ENCODE peak calls at places on chromosomes 16 and 17, in five cellular contexts. F, A, I, G and Y are unnamed samples.

GRCh38 chr17:71071837-71072236 is 902.5 kb downstream of the KCNJ2 start:
- DNase-seq in I (peak; percentile 95), G (no peak), F (peak; percentile 74), A (no peak), Y (peak; percentile 39)

GRCh38 chr16:2040031-2040430 is 7.6 kb downstream of the NTHL1 start:
- DNase-seq in G (no peak), A (no peak), F (no peak), I (no peak), Y (peak; percentile 26)

GRCh38 chr17:652310-652709 is 62.3 kb downstream of the VPS53 start:
- DNase-seq in G (peak; percentile 80), A (no peak), F (no peak), I (no peak), Y (no peak)

GRCh38 chr16:28188085-28188916 is 23.5 kb downstream of the XPO6 start:
- DNase-seq in I (no peak), G (no peak), A (no peak), F (no peak), Y (no peak)

GRCh38 chr17:8785547-8786412 is 13.4 kb downstream of the MFSD6L start:
- DNase-seq in G (peak; percentile 74), F (no peak), I (peak; percentile 69), A (peak; percentile 70), Y (peak; percentile 87)

GRCh38 chr17:2412561-2413021 is 11.7 kb upstream of the MNT start:
- DNase-seq in F (no peak), G (no peak), A (no peak), I (no peak), Y (peak; percentile 56)

GRCh38 chr17:48642059-48642842 is 16.1 kb upstream of the HOXB9 start:
- DNase-seq in A (no peak), G (no peak), F (no peak), I (no peak), Y (no peak)

GRCh38 chr17:8922451-8922850 is 43.1 kb downstream of the PIK3R5 start:
- DNase-seq in G (no peak), F (peak; percentile 67), I (peak; percentile 81), A (no peak), Y (peak; percentile 86)

GRCh38 chr17:49985310-49985990 is 9.6 kb downstream of the DLX3 start:
- DNase-seq in F (no peak), G (no peak), I (no peak), A (no peak), Y (no peak)

GRCh38 chr17:19002805-19003542 is 1.6 kb downstream of the FAM83G start:
- DNase-seq in F (no peak), G (no peak), A (peak; percentile 26), I (peak; percentile 71), Y (peak; percentile 23)
- H3K4me3 ChIP-seq in F (peak overlapping the region; percentile 63), G (peak overlapping the region; percentile 19), A (peak overlapping the region; percentile 55), I (peak overlapping the region; percentile 65), Y (peak overlapping the region; percentile 81)

GRCh38 chr17:79010304-79010646 is 711 bp upstream of the CANT1 start:
- DNase-seq in I (no peak), G (no peak), F (no peak), A (no peak), Y (no peak)
- H3K4me3 ChIP-seq in I (peak overlapping the region; percentile 56), G (no peak overlapping the region), F (peak overlapping the region; percentile 99), A (peak overlapping the region; percentile 91), Y (peak overlapping the region; percentile 99)

DNA sequence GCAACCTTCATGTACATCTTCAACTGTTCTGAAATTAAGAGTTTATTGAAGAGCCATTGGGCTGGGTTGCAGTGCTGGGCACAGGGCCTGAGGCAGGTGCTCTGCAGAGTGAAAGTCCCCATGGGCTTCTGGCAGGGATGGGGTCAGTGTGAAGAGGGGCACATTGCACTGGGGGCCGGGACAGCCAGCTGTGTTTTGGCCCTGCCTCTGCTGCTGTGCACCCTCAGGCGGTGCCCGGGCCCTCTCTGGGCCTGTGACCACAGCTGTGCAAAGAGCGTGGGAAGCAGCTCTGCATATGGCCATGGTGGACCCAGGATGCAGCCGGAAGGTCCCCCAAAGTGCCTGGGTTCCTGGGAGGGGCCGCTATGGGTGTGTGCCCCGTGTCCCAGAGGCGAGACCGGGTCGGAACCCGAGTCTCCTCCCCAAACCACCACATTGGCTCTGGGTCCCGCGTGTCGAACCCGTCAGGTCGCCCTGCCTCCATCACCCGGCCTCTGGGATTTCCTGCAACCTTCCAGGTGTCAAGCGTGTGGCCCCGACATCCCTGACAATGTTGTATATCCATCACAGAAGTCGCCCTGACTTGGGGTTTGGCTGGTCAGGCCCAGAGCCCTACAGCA is 38.2 kb upstream of the ZNF469 start:
- DNase-seq in G (no peak), I (no peak), F (no peak), A (no peak), Y (no peak)
- H3K4me3 ChIP-seq in G (no peak overlapping the region), I (no peak overlapping the region), F (no peak overlapping the region), A (no peak overlapping the region), Y (no peak overlapping the region)

GRCh38 chr17:44766409-44767038 is 7.7 kb downstream of the ADAM11 start:
- DNase-seq in I (no peak), G (no peak), F (no peak), A (no peak), Y (no peak)
- H3K4me3 ChIP-seq in I (no peak overlapping the region), G (no peak overlapping the region), F (no peak overlapping the region), A (no peak overlapping the region), Y (no peak overlapping the region)

DNA sequence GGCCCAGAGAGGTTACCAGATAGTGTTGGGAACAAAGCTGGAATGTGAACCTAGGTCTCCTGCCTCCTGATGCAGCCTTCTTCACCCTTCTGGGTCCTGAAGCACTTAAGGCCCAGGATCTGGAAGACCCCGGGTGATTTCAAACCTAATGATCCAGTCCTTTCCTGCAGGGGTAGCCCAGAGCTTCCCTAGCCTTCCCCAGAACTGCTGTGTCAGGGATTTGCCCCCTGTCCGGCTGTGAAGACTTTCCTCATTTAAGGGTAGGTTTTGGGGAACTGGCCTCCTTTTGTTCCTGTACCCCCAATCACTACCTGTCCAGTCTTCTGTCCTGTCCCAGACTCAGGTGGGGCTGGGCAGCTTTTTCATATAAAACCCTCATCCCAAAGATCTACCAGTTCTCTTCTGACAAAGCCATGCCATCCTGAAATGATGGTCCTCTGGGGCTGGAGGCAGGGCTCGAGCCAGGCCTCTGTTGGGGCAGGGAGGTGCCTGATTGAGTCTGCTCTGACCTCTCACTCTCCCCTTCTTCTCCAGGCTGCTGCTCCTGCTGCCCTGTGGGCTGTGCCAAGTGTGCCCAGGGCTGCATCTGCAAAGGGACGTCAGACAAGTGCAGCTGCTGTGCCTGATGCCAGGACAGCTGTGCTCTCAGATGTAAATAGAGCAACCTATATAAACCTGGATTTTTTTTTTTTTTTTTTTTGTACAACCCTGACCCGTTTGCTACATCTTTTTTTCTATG is 1.3 kb downstream of the MT1X start:
- DNase-seq in I (no peak), F (no peak), G (no peak), A (no peak), Y (no peak)
- H3K4me3 ChIP-seq in I (peak overlapping the region; percentile 99), F (peak overlapping the region; percentile 73), G (peak overlapping the region; percentile 92), A (peak overlapping the region; percentile 58), Y (peak overlapping the region; percentile 83)

DNA sequence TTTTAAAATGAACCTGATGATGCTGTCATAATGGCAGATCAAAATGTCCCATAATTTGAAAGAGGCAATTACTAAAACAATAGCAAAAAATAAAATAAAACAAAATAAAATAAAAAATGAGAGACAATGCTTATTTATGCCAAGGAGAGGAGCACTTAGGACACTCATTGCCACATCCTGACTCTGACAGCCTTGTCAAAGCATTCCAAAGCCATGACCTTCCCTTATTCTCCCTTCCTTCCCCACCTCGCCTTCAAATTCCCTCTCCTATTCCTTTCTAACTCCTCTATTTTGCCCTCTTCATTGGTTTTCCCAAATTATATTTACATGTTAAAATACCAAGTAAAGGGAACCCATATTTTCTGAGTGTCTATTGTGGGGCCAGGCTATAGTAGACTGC is 220.0 kb downstream of the CDH13 start:
- DNase-seq in G (no peak), F (no peak), A (no peak), I (peak; percentile 53), Y (no peak)
- H3K4me3 ChIP-seq in G (no peak overlapping the region), F (no peak overlapping the region), A (no peak overlapping the region), I (no peak overlapping the region), Y (no peak overlapping the region)

GRCh38 chr16:86072328-86073102 is 173.6 kb downstream of the IRF8 start:
- DNase-seq in I (peak; percentile 49), A (peak; percentile 27), G (peak; percentile 41), F (peak; percentile 4), Y (peak; percentile 90)
- H3K4me3 ChIP-seq in I (no peak overlapping the region), A (no peak overlapping the region), G (no peak overlapping the region), F (no peak overlapping the region), Y (no peak overlapping the region)